ENCODE peak calls at places on chromosomes 7 and 10, in five cellular contexts. One of them, this sample, is unnamed.

GRCh38 chr7:20249924-20250323 is 32.7 kb upstream of the MACC1 start:
- DNase-seq in tibial artery: no peak
- DNase-seq in H9: no peak
- DNase-seq in type B pancreatic cell: no peak
- DNase-seq in ovary: no peak
- DNase-seq in this sample: no peak

GRCh38 chr10:75208177-75208576 is 2.4 kb upstream of the VDAC2 start:
- DNase-seq in tibial artery: no peak
- DNase-seq in H9: no peak
- DNase-seq in type B pancreatic cell: no peak
- DNase-seq in ovary: no peak
- DNase-seq in this sample: no peak

GRCh38 chr10:86354761-86355540 is 11.6 kb downstream of the GRID1 start:
- DNase-seq in tibial artery: no peak
- DNase-seq in H9: no peak
- DNase-seq in type B pancreatic cell: no peak
- DNase-seq in ovary: no peak
- DNase-seq in this sample: no peak

GRCh38 chr7:121437470-121437869 is 41.4 kb upstream of the FAM3C start:
- DNase-seq in tibial artery: no peak
- DNase-seq in H9: no peak
- DNase-seq in type B pancreatic cell: no peak
- DNase-seq in ovary: no peak
- DNase-seq in this sample: no peak

GRCh38 chr7:70565723-70566122 is 566.2 kb upstream of the GALNT17 start:
- DNase-seq in tibial artery: no peak
- DNase-seq in H9: no peak
- DNase-seq in type B pancreatic cell: no peak
- DNase-seq in ovary: no peak
- DNase-seq in this sample: no peak

GRCh38 chr10:71040326-71040725 is 152.0 kb upstream of the PCBD1 start:
- DNase-seq in tibial artery: no peak
- DNase-seq in H9: no peak
- DNase-seq in type B pancreatic cell: no peak
- DNase-seq in ovary: no peak
- DNase-seq in this sample: no peak

GRCh38 chr10:114482915-114483314 is 78.6 kb upstream of the AFAP1L2 start:
- DNase-seq in tibial artery: no peak
- DNase-seq in H9: no peak
- DNase-seq in type B pancreatic cell: no peak
- DNase-seq in ovary: no peak
- DNase-seq in this sample: no peak

GRCh38 chr7:124856299-124856888 is 73.2 kb downstream of the POT1 start:
- DNase-seq in tibial artery: no peak
- DNase-seq in H9: no peak
- DNase-seq in type B pancreatic cell: no peak
- DNase-seq in ovary: no peak
- DNase-seq in this sample: no peak

GRCh38 chr10:29271877-29272276 is 17.0 kb upstream of the LYZL1 start:
- DNase-seq in tibial artery: no peak
- DNase-seq in H9: no peak
- DNase-seq in type B pancreatic cell: no peak
- DNase-seq in ovary: no peak
- DNase-seq in this sample: no peak

GRCh38 chr7:134703781-134704180 is 57.1 kb downstream of the BPGM start:
- DNase-seq in tibial artery: peak
- DNase-seq in H9: no peak
- DNase-seq in type B pancreatic cell: no peak
- DNase-seq in ovary: peak
- DNase-seq in this sample: no peak

GRCh38 chr10:29834990-29835569 is 200.3 kb upstream of the SVIL start:
- DNase-seq in tibial artery: no peak
- DNase-seq in H9: no peak
- DNase-seq in type B pancreatic cell: no peak
- DNase-seq in ovary: no peak
- DNase-seq in this sample: no peak

GRCh38 chr7:92725161-92725925 is 111.0 kb downstream of the CDK6 start:
- DNase-seq in tibial artery: no peak
- DNase-seq in H9: no peak
- DNase-seq in type B pancreatic cell: no peak
- DNase-seq in ovary: no peak
- DNase-seq in this sample: no peak

GRCh38 chr10:76026176-76026771 is 594.9 kb downstream of the LRMDA start:
- DNase-seq in tibial artery: no peak
- DNase-seq in H9: no peak
- DNase-seq in type B pancreatic cell: no peak
- DNase-seq in ovary: no peak
- DNase-seq in this sample: no peak

GRCh38 chr10:58307676-58308075 is 27.1 kb upstream of the UBE2D1 start:
- DNase-seq in tibial artery: no peak
- DNase-seq in H9: no peak
- DNase-seq in type B pancreatic cell: no peak
- DNase-seq in ovary: no peak
- DNase-seq in this sample: no peak

GRCh38 chr7:81690251-81690650 is 79.6 kb downstream of the HGF start:
- DNase-seq in tibial artery: no peak
- DNase-seq in H9: peak
- DNase-seq in type B pancreatic cell: no peak
- DNase-seq in ovary: no peak
- DNase-seq in this sample: no peak

GRCh38 chr7:106165328-106165727 is 53.2 kb upstream of the SYPL1 start:
- DNase-seq in tibial artery: no peak
- DNase-seq in H9: no peak
- DNase-seq in type B pancreatic cell: no peak
- DNase-seq in ovary: no peak
- DNase-seq in this sample: no peak

GRCh38 chr10:60456053-60456452 is 66.4 kb upstream of the ANK3 start:
- DNase-seq in tibial artery: no peak
- DNase-seq in H9: peak
- DNase-seq in type B pancreatic cell: no peak
- DNase-seq in ovary: no peak
- DNase-seq in this sample: no peak
- TF ChIP-seq CTCF in tibial artery: no peak
- TF ChIP-seq CTCF in H9: peak
- TF ChIP-seq CTCF in type B pancreatic cell: peak
- TF ChIP-seq CTCF in ovary: no peak
- TF ChIP-seq CTCF in this sample: no peak

GRCh38 chr10:111209666-111210065 is 132.8 kb downstream of the ADRA2A start:
- DNase-seq in tibial artery: no peak
- DNase-seq in H9: no peak
- DNase-seq in type B pancreatic cell: no peak
- DNase-seq in ovary: no peak
- DNase-seq in this sample: no peak

GRCh38 chr10:111204880-111205279 is 128.1 kb downstream of the ADRA2A start:
- DNase-seq in tibial artery: no peak
- DNase-seq in H9: no peak
- DNase-seq in type B pancreatic cell: no peak
- DNase-seq in ovary: no peak
- DNase-seq in this sample: no peak

GRCh38 chr10:111206521-111206920 is 129.7 kb downstream of the ADRA2A start:
- DNase-seq in tibial artery: no peak
- DNase-seq in H9: no peak
- DNase-seq in type B pancreatic cell: no peak
- DNase-seq in ovary: no peak
- DNase-seq in this sample: no peak

GRCh38 chr10:111208951-111209350 is 132.1 kb downstream of the ADRA2A start:
- DNase-seq in tibial artery: no peak
- DNase-seq in H9: no peak
- DNase-seq in type B pancreatic cell: no peak
- DNase-seq in ovary: no peak
- DNase-seq in this sample: no peak

GRCh38 chr10:111207525-111207924 is 130.7 kb downstream of the ADRA2A start:
- DNase-seq in tibial artery: no peak
- DNase-seq in H9: no peak
- DNase-seq in type B pancreatic cell: no peak
- DNase-seq in ovary: no peak
- DNase-seq in this sample: no peak
- TF ChIP-seq CTCF in tibial artery: no peak
- TF ChIP-seq CTCF in H9: peak
- TF ChIP-seq CTCF in type B pancreatic cell: no peak
- TF ChIP-seq CTCF in ovary: no peak
- TF ChIP-seq CTCF in this sample: no peak

DNA sequence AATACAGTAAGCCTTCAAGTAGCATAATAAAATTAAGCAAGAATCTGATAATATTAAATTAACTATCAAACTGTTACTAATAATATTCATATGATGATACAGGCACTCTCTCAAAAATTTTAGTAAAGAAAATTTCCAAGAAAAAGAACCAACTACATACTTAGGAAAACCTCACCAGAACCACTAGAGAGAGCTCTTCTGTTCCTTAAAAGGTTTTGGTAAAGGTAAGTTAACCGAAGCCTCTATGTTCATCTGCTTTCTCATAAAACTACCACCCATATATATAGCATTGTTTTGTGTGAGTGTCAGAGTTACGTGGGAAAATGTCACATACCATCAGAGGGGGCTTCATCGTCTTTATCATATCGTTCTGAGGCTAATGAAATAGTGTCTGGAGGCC is 20.7 kb downstream of the SKAP2 start:
- DNase-seq in tibial artery: no peak
- DNase-seq in H9: no peak
- DNase-seq in type B pancreatic cell: no peak
- DNase-seq in ovary: no peak
- DNase-seq in this sample: no peak
- TF ChIP-seq CTCF in tibial artery: no peak
- TF ChIP-seq CTCF in H9: peak
- TF ChIP-seq CTCF in type B pancreatic cell: peak
- TF ChIP-seq CTCF in ovary: no peak
- TF ChIP-seq CTCF in this sample: no peak

GRCh38 chr10:125085281-125085680 is 75.1 kb downstream of the CTBP2 start:
- DNase-seq in tibial artery: no peak
- DNase-seq in H9: no peak
- DNase-seq in type B pancreatic cell: no peak
- DNase-seq in ovary: no peak
- DNase-seq in this sample: no peak

GRCh38 chr10:125086716-125087115 is 73.6 kb downstream of the CTBP2 start:
- DNase-seq in tibial artery: peak
- DNase-seq in H9: no peak
- DNase-seq in type B pancreatic cell: no peak
- DNase-seq in ovary: peak
- DNase-seq in this sample: no peak

GRCh38 chr10:125083576-125083920 is 76.8 kb downstream of the CTBP2 start:
- DNase-seq in tibial artery: peak
- DNase-seq in H9: no peak
- DNase-seq in type B pancreatic cell: no peak
- DNase-seq in ovary: no peak
- DNase-seq in this sample: peak

GRCh38 chr10:125082881-125083575 is 77.3 kb downstream of the CTBP2 start:
- DNase-seq in tibial artery: peak
- DNase-seq in H9: no peak
- DNase-seq in type B pancreatic cell: no peak
- DNase-seq in ovary: peak
- DNase-seq in this sample: no peak

GRCh38 chr10:125084191-125085186 is 75.9 kb downstream of the CTBP2 start:
- DNase-seq in tibial artery: peak
- DNase-seq in H9: peak
- DNase-seq in type B pancreatic cell: no peak
- DNase-seq in ovary: peak
- DNase-seq in this sample: peak
- TF ChIP-seq CTCF in tibial artery: peak
- TF ChIP-seq CTCF in H9: peak
- TF ChIP-seq CTCF in type B pancreatic cell: no peak
- TF ChIP-seq CTCF in ovary: no peak
- TF ChIP-seq CTCF in this sample: no peak

GRCh38 chr7:29840701-29841100 is 34.4 kb downstream of the WIPF3 start:
- DNase-seq in tibial artery: no peak
- DNase-seq in H9: no peak
- DNase-seq in type B pancreatic cell: no peak
- DNase-seq in ovary: no peak
- DNase-seq in this sample: no peak

GRCh38 chr7:29843106-29843505 is 36.8 kb downstream of the WIPF3 start:
- DNase-seq in tibial artery: no peak
- DNase-seq in H9: no peak
- DNase-seq in type B pancreatic cell: no peak
- DNase-seq in ovary: no peak
- DNase-seq in this sample: no peak

GRCh38 chr7:29841926-29842671 is 35.8 kb downstream of the WIPF3 start:
- DNase-seq in tibial artery: no peak
- DNase-seq in H9: no peak
- DNase-seq in type B pancreatic cell: no peak
- DNase-seq in ovary: no peak
- DNase-seq in this sample: no peak

GRCh38 chr7:29835718-29836117 is 29.4 kb downstream of the WIPF3 start:
- DNase-seq in tibial artery: no peak
- DNase-seq in H9: no peak
- DNase-seq in type B pancreatic cell: no peak
- DNase-seq in ovary: no peak
- DNase-seq in this sample: no peak

DNA sequence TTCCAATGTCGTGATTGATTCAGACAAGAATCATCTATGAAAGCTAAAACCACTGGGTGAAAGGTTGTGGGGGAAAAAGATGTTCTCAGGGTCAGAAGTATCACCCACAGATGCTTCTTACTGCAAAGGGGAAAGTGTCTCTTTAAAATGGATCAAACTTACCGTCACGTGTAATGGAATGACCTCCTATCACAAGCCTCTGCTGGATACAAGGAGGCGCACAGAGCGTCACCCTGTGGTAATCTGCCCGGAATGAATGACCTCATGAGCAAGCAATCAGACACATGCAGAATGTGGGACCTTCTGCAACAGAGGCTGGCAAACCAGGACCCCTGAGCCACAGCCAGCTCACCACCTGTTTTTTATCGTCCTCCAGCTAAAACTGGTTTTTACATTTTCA is 33.0 kb downstream of the WIPF3 start:
- DNase-seq in tibial artery: peak
- DNase-seq in H9: no peak
- DNase-seq in type B pancreatic cell: no peak
- DNase-seq in ovary: peak
- DNase-seq in this sample: no peak
- TF ChIP-seq CTCF in tibial artery: no peak
- TF ChIP-seq CTCF in H9: no peak
- TF ChIP-seq CTCF in type B pancreatic cell: no peak
- TF ChIP-seq CTCF in ovary: no peak
- TF ChIP-seq CTCF in this sample: no peak

GRCh38 chr10:27068217-27068891 is 31.9 kb downstream of the ANKRD26 start:
- DNase-seq in tibial artery: no peak
- DNase-seq in H9: no peak
- DNase-seq in type B pancreatic cell: no peak
- DNase-seq in ovary: no peak
- DNase-seq in this sample: no peak

GRCh38 chr10:27072436-27073114 is 27.7 kb downstream of the ANKRD26 start:
- DNase-seq in tibial artery: no peak
- DNase-seq in H9: peak
- DNase-seq in type B pancreatic cell: no peak
- DNase-seq in ovary: no peak
- DNase-seq in this sample: no peak
- TF ChIP-seq CTCF in tibial artery: no peak
- TF ChIP-seq CTCF in H9: peak
- TF ChIP-seq CTCF in type B pancreatic cell: no peak
- TF ChIP-seq CTCF in ovary: no peak
- TF ChIP-seq CTCF in this sample: no peak

DNA sequence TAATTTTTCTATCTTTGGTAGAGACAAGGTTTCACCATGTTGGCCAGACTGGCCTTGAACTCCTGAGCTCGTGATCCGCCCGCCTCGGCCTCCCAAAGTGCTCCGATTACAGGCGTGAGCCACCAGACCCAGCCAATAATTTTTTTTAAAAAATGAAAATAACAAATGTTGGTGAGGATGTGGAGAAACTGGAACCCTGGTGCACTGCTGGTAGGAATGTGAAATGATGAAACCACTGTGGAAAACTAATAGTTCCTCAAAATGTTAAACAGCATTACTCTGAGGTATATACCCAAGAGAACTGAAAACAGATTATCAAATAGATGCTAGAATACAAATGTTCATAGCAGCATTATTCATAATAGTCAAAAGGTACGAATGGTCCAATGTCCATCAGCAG is 23.0 kb upstream of the YWHAG start:
- DNase-seq in tibial artery: no peak
- DNase-seq in H9: no peak
- DNase-seq in type B pancreatic cell: no peak
- DNase-seq in ovary: no peak
- DNase-seq in this sample: no peak
- TF ChIP-seq CTCF in tibial artery: no peak
- TF ChIP-seq CTCF in H9: peak
- TF ChIP-seq CTCF in type B pancreatic cell: peak
- TF ChIP-seq CTCF in ovary: no peak
- TF ChIP-seq CTCF in this sample: no peak